ENCODE peak calls at places on chromosomes 3 and 15, in six cellular contexts. One of them, this sample, is unnamed.

GRCh38 chr3:13574798-13575451 is 26.0 kb downstream of the FBLN2 start:
- DNase-seq in T-helper 2 cell: no peak
- DNase-seq in GDM1: no peak
- DNase-seq in T-cell: no peak
- DNase-seq in T follicular helper cell: no peak
- DNase-seq in left colon: no peak
- DNase-seq in this sample: no peak

GRCh38 chr15:25801586-25802284 is 61.4 kb downstream of the ATP10A start:
- DNase-seq in T-cell: no peak
- DNase-seq in left colon: no peak
- DNase-seq in T follicular helper cell: no peak
- DNase-seq in GDM1: no peak
- DNase-seq in T-helper 2 cell: no peak
- DNase-seq in this sample: peak; percentile 65

GRCh38 chr3:78978037-78978436 is 789.8 kb downstream of the ROBO1 start:
- DNase-seq in GDM1: no peak
- DNase-seq in left colon: no peak
- DNase-seq in T-cell: no peak
- DNase-seq in T follicular helper cell: no peak
- DNase-seq in T-helper 2 cell: no peak
- DNase-seq in this sample: no peak

GRCh38 chr3:180252683-180253082 is 215.9 kb upstream of the PEX5L start:
- DNase-seq in left colon: no peak
- DNase-seq in T follicular helper cell: no peak
- DNase-seq in GDM1: no peak
- DNase-seq in T-helper 2 cell: no peak
- DNase-seq in T-cell: no peak
- DNase-seq in this sample: no peak

GRCh38 chr3:128282392-128283196 is 129.3 kb downstream of the EEFSEC start:
- DNase-seq in T-cell: no peak
- DNase-seq in T-helper 2 cell: no peak
- DNase-seq in T follicular helper cell: no peak
- DNase-seq in GDM1: no peak
- DNase-seq in left colon: no peak
- DNase-seq in this sample: peak; percentile 74

GRCh38 chr3:54427501-54427900 is 305.1 kb downstream of the CACNA2D3 start:
- DNase-seq in GDM1: no peak
- DNase-seq in T follicular helper cell: no peak
- DNase-seq in T-cell: no peak
- DNase-seq in left colon: no peak
- DNase-seq in T-helper 2 cell: no peak
- DNase-seq in this sample: no peak

GRCh38 chr15:77031376-77032050 is 36.6 kb downstream of the PSTPIP1 start:
- DNase-seq in T follicular helper cell: no peak
- DNase-seq in T-helper 2 cell: no peak
- DNase-seq in left colon: peak; percentile 41
- DNase-seq in T-cell: no peak
- DNase-seq in GDM1: peak; percentile 38
- DNase-seq in this sample: peak; percentile 68

GRCh38 chr15:67547836-67548531 is 5.5 kb downstream of the MAP2K5 start:
- DNase-seq in GDM1: no peak
- DNase-seq in T-helper 2 cell: no peak
- DNase-seq in left colon: no peak
- DNase-seq in T-cell: no peak
- DNase-seq in T follicular helper cell: no peak
- DNase-seq in this sample: no peak

GRCh38 chr15:90871097-90871715 is 2.8 kb downstream of the FURIN start:
- DNase-seq in T-cell: no peak
- DNase-seq in T-helper 2 cell: peak; percentile 25
- DNase-seq in T follicular helper cell: no peak
- DNase-seq in GDM1: no peak
- DNase-seq in left colon: peak; percentile 51
- DNase-seq in this sample: no peak

GRCh38 chr15:80076321-80077318 is 17.1 kb downstream of the ZFAND6 start:
- DNase-seq in T-cell: no peak
- DNase-seq in left colon: no peak
- DNase-seq in T-helper 2 cell: no peak
- DNase-seq in GDM1: no peak
- DNase-seq in T follicular helper cell: no peak
- DNase-seq in this sample: no peak

GRCh38 chr3:52401551-52401950 is 43.4 kb downstream of the SEMA3G start:
- DNase-seq in GDM1: no peak
- DNase-seq in T-helper 2 cell: no peak
- DNase-seq in T follicular helper cell: no peak
- DNase-seq in left colon: no peak
- DNase-seq in T-cell: no peak
- DNase-seq in this sample: no peak

GRCh38 chr15:31216210-31216911 is 110.3 kb upstream of the KLF13 start:
- DNase-seq in T-cell: peak; percentile 28
- DNase-seq in left colon: peak; percentile 95
- DNase-seq in T-helper 2 cell: peak; percentile 15
- DNase-seq in GDM1: peak; percentile 83
- DNase-seq in T follicular helper cell: peak; percentile 26
- DNase-seq in this sample: peak; percentile 91

GRCh38 chr15:98213346-98213979 is 253.0 kb downstream of the ARRDC4 start:
- DNase-seq in GDM1: no peak
- DNase-seq in T-helper 2 cell: no peak
- DNase-seq in T-cell: no peak
- DNase-seq in left colon: no peak
- DNase-seq in T follicular helper cell: no peak
- DNase-seq in this sample: no peak

GRCh38 chr15:76968310-76968709 is 26.6 kb upstream of the PSTPIP1 start:
- DNase-seq in T-helper 2 cell: no peak
- DNase-seq in T follicular helper cell: no peak
- DNase-seq in GDM1: no peak
- DNase-seq in T-cell: no peak
- DNase-seq in left colon: no peak
- DNase-seq in this sample: no peak

GRCh38 chr3:184761120-184761841 is 49.4 kb upstream of the MAGEF1 start:
- DNase-seq in T-helper 2 cell: no peak
- DNase-seq in left colon: no peak
- DNase-seq in T follicular helper cell: no peak
- DNase-seq in T-cell: no peak
- DNase-seq in GDM1: no peak
- DNase-seq in this sample: no peak

GRCh38 chr3:72185549-72186484 is 400.9 kb upstream of the PROK2 start:
- DNase-seq in T-cell: no peak
- DNase-seq in GDM1: no peak
- DNase-seq in T follicular helper cell: no peak
- DNase-seq in T-helper 2 cell: no peak
- DNase-seq in left colon: no peak
- DNase-seq in this sample: peak; percentile 67

GRCh38 chr3:115855911-115856310 is 232.6 kb downstream of the GAP43 start:
- DNase-seq in T-helper 2 cell: no peak
- DNase-seq in T follicular helper cell: no peak
- DNase-seq in left colon: no peak
- DNase-seq in T-cell: no peak
- DNase-seq in GDM1: no peak
- DNase-seq in this sample: no peak

GRCh38 chr15:56168394-56168793 is 75.3 kb downstream of the RFX7 start:
- DNase-seq in T-helper 2 cell: no peak
- DNase-seq in left colon: no peak
- DNase-seq in T follicular helper cell: no peak
- DNase-seq in GDM1: no peak
- DNase-seq in T-cell: no peak
- DNase-seq in this sample: no peak

GRCh38 chr15:36798366-36798765 is 218.9 kb downstream of the CDIN1 start:
- DNase-seq in GDM1: no peak
- DNase-seq in T-cell: no peak
- DNase-seq in T follicular helper cell: no peak
- DNase-seq in T-helper 2 cell: no peak
- DNase-seq in left colon: no peak
- DNase-seq in this sample: no peak

GRCh38 chr15:100111103-100112060 is 230.4 kb downstream of the ADAMTS17 start:
- DNase-seq in T-cell: no peak
- DNase-seq in left colon: peak; percentile 23
- DNase-seq in T follicular helper cell: no peak
- DNase-seq in GDM1: no peak
- DNase-seq in T-helper 2 cell: no peak
- DNase-seq in this sample: peak; percentile 94

GRCh38 chr3:36700537-36701248 is 63.7 kb downstream of the DCLK3 start:
- DNase-seq in T follicular helper cell: peak; percentile 5
- DNase-seq in T-cell: no peak
- DNase-seq in left colon: peak; percentile 39
- DNase-seq in GDM1: peak; percentile 42
- DNase-seq in T-helper 2 cell: no peak
- DNase-seq in this sample: no peak

GRCh38 chr15:89377842-89378698 is 43.4 kb upstream of the POLG start:
- DNase-seq in left colon: no peak
- DNase-seq in T-helper 2 cell: no peak
- DNase-seq in T follicular helper cell: no peak
- DNase-seq in T-cell: no peak
- DNase-seq in GDM1: no peak
- DNase-seq in this sample: no peak

GRCh38 chr15:58575045-58575786 is 143.4 kb downstream of the LIPC start:
- DNase-seq in GDM1: no peak
- DNase-seq in T follicular helper cell: no peak
- DNase-seq in T-cell: no peak
- DNase-seq in left colon: no peak
- DNase-seq in T-helper 2 cell: no peak
- DNase-seq in this sample: no peak

GRCh38 chr3:167456157-167456799 is 17.6 kb downstream of the SERPINI2 start:
- DNase-seq in T follicular helper cell: no peak
- DNase-seq in left colon: no peak
- DNase-seq in GDM1: no peak
- DNase-seq in T-cell: no peak
- DNase-seq in T-helper 2 cell: no peak
- DNase-seq in this sample: no peak

GRCh38 chr3:52240059-52240885 is 1.3 kb upstream of the TWF2 start:
- DNase-seq in T follicular helper cell: no peak
- DNase-seq in left colon: peak; percentile 49
- DNase-seq in T-helper 2 cell: no peak
- DNase-seq in T-cell: no peak
- DNase-seq in GDM1: peak; percentile 25
- DNase-seq in this sample: peak; percentile 87

GRCh38 chr3:43389388-43390254 is 103.3 kb downstream of the SNRK start:
- DNase-seq in left colon: no peak
- DNase-seq in T-cell: peak; percentile 64
- DNase-seq in T follicular helper cell: peak; percentile 68
- DNase-seq in GDM1: peak; percentile 88
- DNase-seq in T-helper 2 cell: peak; percentile 83
- DNase-seq in this sample: no peak

GRCh38 chr3:144470646-144471045 is 499.0 kb downstream of the DIPK2A start:
- DNase-seq in T-helper 2 cell: no peak
- DNase-seq in left colon: no peak
- DNase-seq in T-cell: no peak
- DNase-seq in T follicular helper cell: no peak
- DNase-seq in GDM1: no peak
- DNase-seq in this sample: no peak

GRCh38 chr3:88141458-88142083 is 8.2 kb upstream of the C3orf38 start:
- DNase-seq in T follicular helper cell: no peak
- DNase-seq in T-helper 2 cell: no peak
- DNase-seq in T-cell: no peak
- DNase-seq in left colon: no peak
- DNase-seq in GDM1: no peak
- DNase-seq in this sample: no peak

GRCh38 chr3:143307613-143308183 is 188.1 kb downstream of the CHST2 start:
- DNase-seq in T-helper 2 cell: no peak
- DNase-seq in T follicular helper cell: no peak
- DNase-seq in GDM1: no peak
- DNase-seq in T-cell: no peak
- DNase-seq in left colon: no peak
- DNase-seq in this sample: no peak

GRCh38 chr3:182255095-182255600 is 538.2 kb upstream of the ATP11B start:
- DNase-seq in GDM1: no peak
- DNase-seq in T-cell: no peak
- DNase-seq in T-helper 2 cell: no peak
- DNase-seq in T follicular helper cell: no peak
- DNase-seq in left colon: no peak
- DNase-seq in this sample: no peak

GRCh38 chr15:89837134-89837829 is 22.6 kb upstream of the ANPEP start:
- DNase-seq in left colon: no peak
- DNase-seq in T-helper 2 cell: no peak
- DNase-seq in GDM1: peak; percentile 21
- DNase-seq in T follicular helper cell: no peak
- DNase-seq in T-cell: no peak
- DNase-seq in this sample: no peak

GRCh38 chr3:60598668-60599067 is 652.6 kb downstream of the FHIT start:
- DNase-seq in T-helper 2 cell: no peak
- DNase-seq in T follicular helper cell: no peak
- DNase-seq in left colon: no peak
- DNase-seq in T-cell: no peak
- DNase-seq in GDM1: no peak
- DNase-seq in this sample: no peak

This sample was measured in coronary artery.